ENCODE peak calls at places on chromosomes 12 and 14, in five cellular contexts. X is astrocyte of the spinal cord, J is prostate gland, N is HEK293T, F is Caco-2. H is an unnamed sample.

GRCh38 chr14:99538275-99538674 is 57.1 kb downstream of the CCNK start:
- DNase-seq in X (peak), J (no peak), N (no peak), F (peak), H (no peak)

GRCh38 chr12:80763874-80764273 is 47.2 kb downstream of the MYF5 start:
- DNase-seq in X (peak), J (no peak), N (peak), F (peak), H (peak)

GRCh38 chr12:62643470-62643869 is 176.8 kb downstream of the MON2 start:
- DNase-seq in X (no peak), J (no peak), N (no peak), F (no peak), H (no peak)

GRCh38 chr14:29462271-29462670 is 465.4 kb downstream of the PRKD1 start:
- DNase-seq in X (no peak), J (no peak), N (no peak), F (no peak), H (no peak)

GRCh38 chr12:46445551-46446235 is 73.1 kb upstream of the SLC38A2 start:
- DNase-seq in X (no peak), J (no peak), N (no peak), F (no peak), H (peak)

GRCh38 chr12:57521475-57522018 is 1.1 kb upstream of the MBD6 start:
- DNase-seq in X (peak), J (peak), N (no peak), F (peak), H (no peak)

GRCh38 chr12:92424338-92424737 is 278.5 kb upstream of the PLEKHG7 start:
- DNase-seq in X (peak), J (no peak), N (no peak), F (no peak), H (peak)

GRCh38 chr12:26274441-26275312 is 79.3 kb downstream of the SSPN start:
- DNase-seq in X (peak), J (peak), N (peak), F (peak), H (peak)

GRCh38 chr14:59868021-59868420 is 2.6 kb downstream of the RTN1 start:
- DNase-seq in X (no peak), J (no peak), N (no peak), F (no peak), H (peak)

GRCh38 chr14:31405106-31405505 is 15.2 kb downstream of the HEATR5A start:
- DNase-seq in X (no peak), J (no peak), N (no peak), F (no peak), H (no peak)

GRCh38 chr14:104224516-104225281 is 86.3 kb downstream of the KIF26A start:
- DNase-seq in X (no peak), J (no peak), N (peak), F (no peak), H (no peak)

GRCh38 chr14:105999361-106000028 is 473.1 kb downstream of the TMEM121 start:
- DNase-seq in X (no peak), J (no peak), N (peak), F (no peak), H (no peak)

GRCh38 chr12:108253540-108253939 is 85.6 kb downstream of the CMKLR1 start:
- DNase-seq in X (no peak), J (no peak), N (no peak), F (no peak), H (no peak)

GRCh38 chr14:36925094-36925493 is 247.3 kb downstream of the SLC25A21 start:
- DNase-seq in X (no peak), J (no peak), N (no peak), F (no peak), H (no peak)

GRCh38 chr14:61558271-61558670 is 137.0 kb upstream of the HIF1A start:
- DNase-seq in X (peak), J (no peak), N (peak), F (no peak), H (no peak)

GRCh38 chr14:100899841-100900771 is 3.4 kb downstream of the RTL1 start:
- DNase-seq in X (no peak), J (no peak), N (no peak), F (peak), H (no peak)

GRCh38 chr12:59403259-59403932 is 192.4 kb upstream of the SLC16A7 start:
- DNase-seq in X (peak), J (peak), N (peak), F (peak), H (peak)

GRCh38 chr12:27561535-27562350 is 37.7 kb downstream of the PPFIBP1 start:
- DNase-seq in X (no peak), J (no peak), N (no peak), F (no peak), H (no peak)

GRCh38 chr12:116370004-116370404 is 92.5 kb upstream of the MED13L start:
- DNase-seq in X (peak), J (no peak), N (no peak), F (no peak), H (peak)

GRCh38 chr12:123532808-123533649 is 490 bp downstream of the RILPL1 start:
- DNase-seq in X (peak), J (no peak), N (peak), F (peak), H (peak)

GRCh38 chr12:101257357-101257756 is 22.5 kb upstream of the UTP20 start:
- DNase-seq in X (no peak), J (no peak), N (no peak), F (no peak), H (no peak)